ENCODE peak calls at places on chromosomes 2 and 18, in four cellular contexts. R, O, M and B are unnamed samples.

GRCh38 chr2:109376796-109377495 is 236.8 kb downstream of the SEPTIN10 start:
- DNase-seq in R (no peak), O (no peak), M (no peak), B (no peak)

GRCh38 chr2:133122529-133122928 is 445.7 kb downstream of the NCKAP5 start:
- DNase-seq in R (no peak), O (no peak), M (no peak), B (no peak)

GRCh38 chr2:48114256-48114655 is 208.0 kb upstream of the FBXO11 start:
- DNase-seq in R (peak; percentile 58), O (peak; percentile 89), M (peak; percentile 56), B (peak; percentile 24)

GRCh38 chr2:155393406-155393805 is 694.9 kb downstream of the KCNJ3 start:
- DNase-seq in R (no peak), O (no peak), M (no peak), B (no peak)

GRCh38 chr2:9685637-9686036 is 54.8 kb upstream of the YWHAQ start:
- DNase-seq in R (no peak), O (no peak), M (no peak), B (no peak)

GRCh38 chr2:127293386-127293757 is 572 bp downstream of the ERCC3 start:
- DNase-seq in R (no peak), O (no peak), M (no peak), B (no peak)

GRCh38 chr2:105782646-105783045 is 37.9 kb downstream of the NCK2 start:
- DNase-seq in R (no peak), O (no peak), M (no peak), B (no peak)

GRCh38 chr2:113080134-113080533 is 12.4 kb downstream of the IL1F10 start:
- DNase-seq in R (peak; percentile 29), O (peak; percentile 39), M (peak; percentile 65), B (no peak)

GRCh38 chr18:51614967-51615571 is 417.6 kb upstream of the MEX3C start:
- DNase-seq in R (no peak), O (peak; percentile 41), M (no peak), B (no peak)

GRCh38 chr2:160270571-160271113 is 70.6 kb upstream of the ITGB6 start:
- DNase-seq in R (no peak), O (no peak), M (no peak), B (no peak)

GRCh38 chr2:197088694-197089093 is 162.2 kb upstream of the PGAP1 start:
- DNase-seq in R (no peak), O (peak; percentile 84), M (peak; percentile 5), B (no peak)

GRCh38 chr2:86280191-86280667 is 57.2 kb downstream of the REEP1 start:
- DNase-seq in R (no peak), O (no peak), M (no peak), B (no peak)

GRCh38 chr18:34873966-34874365 is 163.9 kb downstream of the DTNA start:
- DNase-seq in R (no peak), O (no peak), M (no peak), B (no peak)

GRCh38 chr2:65595641-65596040 is 163.2 kb upstream of the SPRED2 start:
- DNase-seq in R (no peak), O (peak; percentile 38), M (no peak), B (no peak)

GRCh38 chr2:1693723-1694122 is 50.6 kb downstream of the PXDN start:
- DNase-seq in R (no peak), O (no peak), M (no peak), B (no peak)

GRCh38 chr2:101655941-101656422 is 41.5 kb upstream of the MAP4K4 start:
- DNase-seq in R (no peak), O (peak; percentile 61), M (no peak), B (no peak)

GRCh38 chr2:76478636-76479035 is 767.9 kb upstream of the GCFC2 start:
- DNase-seq in R (no peak), O (no peak), M (no peak), B (no peak)

GRCh38 chr2:120901213-120901612 is 165.5 kb downstream of the GLI2 start:
- DNase-seq in R (no peak), O (no peak), M (no peak), B (no peak)

GRCh38 chr2:231554748-231555545 is 24.7 kb upstream of the NMUR1 start:
- DNase-seq in R (no peak), O (peak; percentile 90), M (peak; percentile 87), B (peak; percentile 55)
- H3K4me3 ChIP-seq in R (no peak overlapping the region), O (no peak overlapping the region), M (no peak overlapping the region), B (no peak overlapping the region)

GRCh38 chr2:39667881-39668276 is 2.2 kb downstream of the TMEM178A start:
- DNase-seq in R (no peak), O (no peak), M (no peak), B (no peak)
- H3K4me3 ChIP-seq in R (no peak overlapping the region), O (no peak overlapping the region), M (no peak overlapping the region), B (no peak overlapping the region)

DNA sequence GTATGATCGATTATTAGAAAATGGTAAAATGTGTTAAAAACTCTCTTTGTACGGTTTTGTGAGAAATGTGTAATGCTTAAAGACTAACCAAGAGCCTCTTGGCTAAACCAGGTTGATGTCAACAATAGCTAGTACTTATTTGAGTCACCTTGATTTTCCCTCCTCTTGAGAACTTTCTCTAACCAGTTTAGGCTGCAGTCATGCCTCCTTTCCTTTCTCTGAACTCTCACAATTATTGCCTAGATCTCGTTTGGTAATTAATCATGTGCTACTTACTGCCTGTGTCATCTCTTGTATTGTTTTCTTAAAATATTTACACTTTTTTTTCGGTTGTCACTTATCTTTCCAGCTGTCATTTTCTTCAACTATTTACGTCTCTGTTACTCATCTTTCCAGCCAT is 1.1 kb upstream of the EPC2 start:
- DNase-seq in R (no peak), O (no peak), M (peak; percentile 23), B (peak; percentile 55)
- H3K4me3 ChIP-seq in R (peak overlapping the region; percentile 87), O (no peak overlapping the region), M (peak overlapping the region; percentile 97), B (peak overlapping the region; percentile 93)

GRCh38 chr18:76518073-76518472 is 23.0 kb upstream of the ZNF516 start:
- DNase-seq in R (no peak), O (peak; percentile 34), M (no peak), B (no peak)
- H3K4me3 ChIP-seq in R (peak overlapping the region; percentile 0), O (no peak overlapping the region), M (peak overlapping the region; percentile 9), B (no peak overlapping the region)

DNA sequence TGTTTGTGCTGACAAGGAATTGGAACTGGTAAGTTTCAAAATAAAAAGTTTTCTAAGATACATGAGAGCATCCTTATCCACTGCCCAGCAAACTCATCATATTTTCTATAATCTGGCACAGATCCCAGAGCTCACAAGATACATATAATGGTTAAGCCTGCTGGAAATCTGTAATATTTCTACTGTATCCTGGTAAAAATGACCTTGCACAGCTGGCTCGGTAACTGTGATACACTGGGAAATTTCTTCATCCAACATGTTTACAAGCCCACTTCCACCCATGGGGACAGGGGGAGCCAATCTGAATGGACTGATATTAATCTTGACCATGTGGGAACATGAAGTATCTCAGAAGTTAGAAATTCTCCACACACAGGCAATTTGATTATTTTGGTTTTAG is 425.4 kb upstream of the MMADHC start:
- DNase-seq in R (no peak), O (peak; percentile 57), M (no peak), B (no peak)
- H3K4me3 ChIP-seq in R (no peak overlapping the region), O (no peak overlapping the region), M (no peak overlapping the region), B (no peak overlapping the region)

GRCh38 chr2:172513935-172514586 is 41.8 kb upstream of the PDK1 start:
- DNase-seq in R (no peak), O (peak; percentile 37), M (peak; percentile 95), B (no peak)

GRCh38 chr2:172516299-172516698 is 39.6 kb upstream of the PDK1 start:
- DNase-seq in R (no peak), O (peak; percentile 58), M (peak; percentile 71), B (no peak)

GRCh38 chr2:172513524-172513900 is 42.4 kb upstream of the PDK1 start:
- DNase-seq in R (no peak), O (no peak), M (peak; percentile 82), B (no peak)

GRCh38 chr2:172518995-172519394 is 36.9 kb upstream of the PDK1 start:
- DNase-seq in R (no peak), O (no peak), M (no peak), B (no peak)
- H3K4me3 ChIP-seq in R (no peak overlapping the region), O (no peak overlapping the region), M (no peak overlapping the region), B (no peak overlapping the region)

GRCh38 chr2:72862239-72862988 is 24.8 kb upstream of the SPR start:
- DNase-seq in R (peak; percentile 80), O (peak; percentile 94), M (peak; percentile 90), B (peak; percentile 85)

GRCh38 chr2:72859831-72860262 is 27.4 kb upstream of the SPR start:
- DNase-seq in R (peak; percentile 47), O (peak; percentile 72), M (peak; percentile 63), B (peak; percentile 10)

GRCh38 chr2:72864500-72864899 is 22.7 kb upstream of the SPR start:
- DNase-seq in R (no peak), O (peak; percentile 28), M (no peak), B (peak; percentile 46)

DNA sequence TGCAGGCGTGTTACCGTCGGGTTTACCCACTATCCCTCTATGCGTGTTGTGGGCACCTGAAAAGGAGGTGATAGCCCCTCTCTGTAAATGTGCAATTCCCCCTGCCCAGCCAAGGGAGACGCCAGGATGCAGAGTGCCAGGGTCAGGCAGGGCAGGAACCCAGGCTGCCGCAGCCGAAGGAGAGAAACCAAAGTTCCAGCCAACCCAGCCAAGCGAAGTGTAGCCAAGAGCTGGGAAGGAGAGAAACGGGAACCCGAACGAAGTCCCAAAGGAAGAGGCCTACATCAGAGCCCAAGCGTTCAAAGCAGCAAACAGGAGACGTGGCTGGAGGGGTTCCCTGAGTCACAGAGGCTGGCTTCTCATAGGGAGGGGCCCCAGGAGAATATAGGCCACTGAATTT is 24.2 kb upstream of the SPR start:
- DNase-seq in R (no peak), O (no peak), M (no peak), B (no peak)
- H3K4me3 ChIP-seq in R (no peak overlapping the region), O (no peak overlapping the region), M (no peak overlapping the region), B (no peak overlapping the region)

DNA sequence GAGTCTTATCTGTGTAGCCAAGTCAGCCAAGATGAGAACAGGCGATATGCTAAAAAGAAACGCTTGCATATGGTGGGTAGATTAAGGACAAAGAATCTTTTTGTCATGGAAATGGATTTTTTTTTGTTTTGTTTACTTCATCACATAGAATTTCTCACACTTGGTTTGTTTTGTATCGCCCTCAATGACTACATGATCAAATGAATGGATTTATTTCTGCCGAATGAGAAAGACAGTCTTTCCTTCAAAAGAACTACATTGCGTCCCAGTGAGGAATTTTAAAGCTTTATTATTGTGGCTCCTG is 2.0 kb downstream of the SALL3 start:
- DNase-seq in R (no peak), O (no peak), M (no peak), B (no peak)
- H3K4me3 ChIP-seq in R (no peak overlapping the region), O (peak overlapping the region; percentile 51), M (no peak overlapping the region), B (no peak overlapping the region)